ENCODE peak calls at places on chromosomes 16 and 17, in four cellular contexts. A is right atrium auricular region; I is CD8-positive, alpha-beta T cell; C is endodermal cell. S is an unnamed sample.
A peak's percentile ranks its signal among the peaks of the same experiment; 100 is the strongest.

GRCh38 chr17:29962656-29963055 is 21.2 kb downstream of the EFCAB5 start:
- DNase-seq in C (no peak), I (no peak), A (no peak), S (no peak)

GRCh38 chr16:69410285-69410990 is 14.0 kb upstream of the CYB5B start:
- DNase-seq in A (no peak), C (no peak), I (no peak), S (no peak)

GRCh38 chr16:11276143-11276879 is at the start of gene PRM2:
- DNase-seq in I (no peak), C (no peak), A (no peak), S (no peak)

GRCh38 chr16:24775455-24775854 is 46.0 kb downstream of the TNRC6A start:
- DNase-seq in I (no peak), C (no peak), A (no peak), S (no peak)

GRCh38 chr17:55390364-55390977 is 31.2 kb downstream of the MMD start:
- DNase-seq in A (no peak), I (no peak), C (no peak), S (no peak)

GRCh38 chr17:60231691-60232090 is 81.9 kb downstream of the CA4 start:
- DNase-seq in C (no peak), A (no peak), I (no peak), S (peak; percentile 31)

GRCh38 chr16:53147500-53148065 is 92.8 kb downstream of the CHD9 start:
- DNase-seq in C (no peak), I (no peak), A (no peak), S (no peak)

GRCh38 chr17:4230142-4230541 is 33.6 kb downstream of the ANKFY1 start:
- DNase-seq in I (no peak), A (peak; percentile 68), C (peak; percentile 67), S (no peak)

GRCh38 chr17:77783991-77784820 is 174.3 kb upstream of the TNRC6C start:
- DNase-seq in I (peak; percentile 70), A (no peak), C (no peak), S (no peak)

GRCh38 chr17:39928868-39929651 is 1.5 kb downstream of the LRRC3C start:
- DNase-seq in A (no peak), C (no peak), I (no peak), S (no peak)

GRCh38 chr16:83715217-83715920 is 92.4 kb upstream of the HSBP1 start:
- DNase-seq in I (no peak), C (no peak), A (no peak), S (no peak)

GRCh38 chr17:31319253-31319661 is 2.2 kb downstream of the EVI2A start:
- DNase-seq in C (no peak), I (no peak), A (no peak), S (no peak)

GRCh38 chr16:81786321-81786720 is 7.2 kb downstream of the PLCG2 start:
- DNase-seq in A (no peak), I (no peak), C (peak; percentile 60), S (no peak)

GRCh38 chr16:80743772-80744171 is 60.6 kb downstream of the CDYL2 start:
- DNase-seq in I (no peak), A (no peak), C (no peak), S (no peak)

GRCh38 chr16:28822520-28823290 is at the start of gene ATXN2L:
- DNase-seq in A (peak; percentile 90), I (peak; percentile 92), C (peak; percentile 94), S (peak; percentile 95)

GRCh38 chr17:60610481-60610880 is 10.5 kb downstream of the PPM1D start:
- DNase-seq in A (no peak), I (no peak), C (no peak), S (no peak)

GRCh38 chr16:58329147-58329546 is 34.3 kb upstream of the PRSS54 start:
- DNase-seq in A (no peak), C (no peak), I (no peak), S (no peak)

GRCh38 chr17:73091770-73092517 is 544 bp downstream of the SLC39A11 start:
- DNase-seq in A (no peak), I (no peak), C (peak; percentile 87), S (peak; percentile 64)

GRCh38 chr17:2931426-2931825 is 132.0 kb downstream of the OR1D5 start:
- DNase-seq in I (no peak), A (no peak), C (peak; percentile 79), S (no peak)

GRCh38 chr17:15516150-15516549 is 47.1 kb downstream of the TVP23C start:
- DNase-seq in A (no peak), I (no peak), C (peak; percentile 27), S (no peak)

GRCh38 chr17:20825539-20825938 is 217.3 kb downstream of the USP22 start:
- DNase-seq in I (no peak), A (no peak), C (no peak), S (peak; percentile 50)

GRCh38 chr16:84532855-84533486 is 28.5 kb upstream of the MEAK7 start:
- DNase-seq in A (no peak), I (no peak), C (no peak), S (no peak)

GRCh38 chr16:75529056-75529905 is 6.6 kb downstream of the CHST5 start:
- DNase-seq in A (no peak), I (no peak), C (peak; percentile 41), S (no peak)

GRCh38 chr17:81345211-81346089 is 49.8 kb upstream of the BAHCC1 start:
- DNase-seq in C (peak; percentile 96), A (peak; percentile 91), I (peak; percentile 41), S (peak; percentile 42)

GRCh38 chr17:29445844-29446243 is 55.7 kb downstream of the TAOK1 start:
- DNase-seq in C (no peak), A (no peak), I (no peak), S (no peak)

GRCh38 chr17:78541488-78542237 is 35.5 kb downstream of the DNAH17 start:
- DNase-seq in I (no peak), A (no peak), C (peak; percentile 49), S (no peak)

DNA sequence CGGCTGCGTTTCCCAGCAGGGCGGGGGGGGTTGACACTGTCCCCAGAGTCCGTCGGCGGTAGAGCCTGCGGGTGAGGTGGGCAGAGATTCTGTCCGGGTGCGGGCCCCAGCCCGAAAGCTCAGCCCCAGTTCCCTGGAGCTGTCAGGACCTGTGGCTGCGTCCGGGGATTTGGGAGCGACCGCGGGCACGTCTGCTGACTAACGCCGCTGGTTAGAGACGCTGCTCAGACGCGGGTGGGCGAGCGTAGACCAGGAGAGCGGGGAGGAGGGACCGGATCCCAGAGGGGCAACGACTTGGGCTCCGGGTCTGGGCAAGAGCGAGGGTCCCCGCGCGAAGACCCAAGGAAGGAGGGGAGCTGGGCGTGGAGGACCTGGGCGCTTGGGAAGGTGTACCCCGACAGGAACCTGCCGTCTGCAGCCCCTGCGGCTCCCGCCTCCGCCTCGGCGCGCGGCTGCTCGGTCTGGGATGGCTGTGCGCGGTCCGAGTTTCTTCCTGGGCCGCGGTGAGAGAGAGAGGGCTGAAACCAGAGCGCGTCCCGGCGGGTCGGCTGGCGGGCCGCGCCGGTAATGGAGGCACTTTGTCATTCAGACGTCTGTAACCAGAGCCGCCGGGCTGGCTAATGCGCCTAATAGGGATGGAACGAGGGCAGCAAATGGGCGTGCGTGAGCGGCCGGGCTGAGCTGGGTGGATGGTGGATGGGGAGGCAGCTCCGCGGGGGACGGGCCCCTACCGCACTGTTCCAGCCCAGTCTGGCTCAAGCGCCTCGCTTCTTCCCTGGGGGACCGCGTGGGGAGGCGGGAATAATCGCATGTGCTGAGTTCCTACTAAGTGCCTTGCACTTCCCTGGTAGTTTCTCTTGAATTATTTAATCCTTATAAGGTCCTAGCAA is 2.3 kb downstream of the NGFR start:
- DNase-seq in C (peak; percentile 94), A (peak; percentile 86), I (no peak), S (no peak)
- H3K27me3 ChIP-seq in C (peaks cover 65% of the 10 kb centered on the region), A (peaks cover 6% of the 10 kb centered on the region), I (peaks cover 28% of the 10 kb centered on the region), S (peaks cover 27% of the 10 kb centered on the region)

GRCh38 chr17:7405882-7406825 is 1.5 kb upstream of the NLGN2 start:
- DNase-seq in I (no peak), C (peak; percentile 77), A (no peak), S (no peak)

GRCh38 chr17:7404737-7405412 is 978 bp upstream of the TMEM256 start:
- DNase-seq in C (peak; percentile 90), A (peak; percentile 64), I (no peak), S (no peak)

GRCh38 chr17:7403902-7404736 is at the start of gene TMEM256:
- DNase-seq in A (peak; percentile 100), I (peak; percentile 94), C (peak; percentile 100), S (peak; percentile 99)

GRCh38 chr17:7407033-7407432 is 612 bp upstream of the NLGN2 start:
- DNase-seq in C (no peak), A (no peak), I (no peak), S (no peak)

DNA sequence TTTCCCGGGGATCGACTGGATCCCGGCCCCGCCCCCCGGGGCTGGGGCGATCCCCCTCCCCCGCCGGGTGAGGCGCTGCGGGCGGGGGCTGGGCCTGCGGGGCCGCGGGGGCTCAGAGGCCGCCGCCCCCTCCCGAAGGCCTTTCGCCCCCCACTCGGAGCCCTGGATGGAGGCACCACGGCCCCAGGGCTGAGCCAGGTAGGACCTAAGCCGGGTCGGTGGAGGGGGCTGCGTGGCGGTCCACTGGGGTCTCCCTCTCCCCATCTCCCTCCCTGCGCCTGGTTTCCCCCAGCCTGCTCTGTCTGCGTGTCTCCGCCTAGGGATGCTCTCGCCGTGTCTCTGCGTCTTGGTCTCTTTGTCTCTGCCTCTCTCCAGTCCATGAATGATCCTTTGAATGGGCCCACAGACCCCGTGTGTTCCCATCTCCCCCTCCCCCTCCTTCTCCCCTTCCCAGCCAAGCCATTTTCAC is 1.6 kb upstream of the TMEM256 start:
- DNase-seq in I (no peak), A (no peak), C (peak; percentile 84), S (peak; percentile 40)
- H3K4me3 ChIP-seq in I (peak overlapping the region; percentile 83), A (peak overlapping the region; percentile 76), C (peak overlapping the region; percentile 91), S (peak overlapping the region; percentile 69)

GRCh38 chr17:70268383-70268782 is 99.1 kb downstream of the KCNJ2 start:
- DNase-seq in I (no peak), C (no peak), A (no peak), S (no peak)

GRCh38 chr17:70274255-70274654 is 104.9 kb downstream of the KCNJ2 start:
- DNase-seq in I (no peak), A (no peak), C (no peak), S (no peak)

GRCh38 chr17:70271200-70271599 is 101.9 kb downstream of the KCNJ2 start:
- DNase-seq in I (no peak), A (no peak), C (no peak), S (no peak)

GRCh38 chr17:70271672-70272071 is 102.3 kb downstream of the KCNJ2 start:
- DNase-seq in A (no peak), C (no peak), I (no peak), S (no peak)

DNA sequence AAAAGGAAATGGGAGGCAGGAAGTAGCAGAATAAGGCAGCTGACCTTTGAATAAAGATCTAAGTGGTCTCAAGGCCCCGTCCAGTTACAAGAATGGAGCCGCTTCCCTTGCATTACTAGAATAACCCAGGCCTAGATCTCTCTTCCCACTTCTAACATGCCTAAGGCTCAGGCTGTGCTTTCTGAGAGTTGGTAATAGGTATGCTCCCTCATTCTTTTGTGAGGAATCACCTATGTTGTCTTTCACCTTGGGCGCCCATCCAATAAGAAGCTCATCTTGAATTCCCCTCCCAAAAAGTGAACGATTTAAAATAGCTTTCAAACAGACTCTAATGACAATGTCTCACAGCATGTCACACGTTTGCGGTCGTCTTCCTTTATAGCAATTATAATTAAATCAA is 101.2 kb downstream of the KCNJ2 start:
- DNase-seq in C (no peak), I (no peak), A (no peak), S (no peak)
- H3K9me3 ChIP-seq in C (peaks cover 12% of the 10 kb centered on the region), I (no peaks in the 10 kb centered on the region), A (no peaks in the 10 kb centered on the region), S (no peaks in the 10 kb centered on the region)

GRCh38 chr17:48715496-48716399 is 6.6 kb downstream of the PRAC1 start:
- DNase-seq in C (no peak), I (no peak), A (no peak), S (peak; percentile 29)

DNA sequence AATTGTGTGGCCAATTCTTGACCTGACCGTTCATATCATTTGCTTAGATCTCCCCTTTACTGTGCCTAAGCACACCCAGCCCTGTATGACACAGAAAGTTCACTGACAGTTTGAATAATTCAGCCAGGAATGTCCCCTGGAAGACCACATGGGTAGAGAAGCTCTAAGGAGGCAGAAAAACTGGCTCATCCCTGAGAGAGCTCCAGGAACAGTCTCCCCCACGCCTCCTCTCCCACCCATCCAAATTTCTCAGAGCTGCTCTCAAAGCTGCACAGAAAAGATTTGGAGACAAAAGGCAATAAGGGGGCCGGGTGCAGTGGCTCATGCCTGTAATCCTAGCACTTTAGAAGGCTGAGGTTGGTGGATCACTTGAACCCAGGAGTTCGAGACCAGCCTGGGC is 11.2 kb downstream of the PRAC1 start:
- DNase-seq in A (no peak), C (peak; percentile 52), I (no peak), S (no peak)
- H3K27me3 ChIP-seq in A (peaks cover 3% of the 10 kb centered on the region), C (peaks cover 99% of the 10 kb centered on the region), I (peaks cover 1% of the 10 kb centered on the region), S (peaks cover 19% of the 10 kb centered on the region)